ENCODE peak calls at places on chromosomes 4 and X, in six cellular contexts. Y is stromal cell of bone marrow; G is LHCN-M2; V is activated CD4-positive, CD25-positive, alpha-beta regulatory T cell; D is transverse colon; R is IMR-90. C is an unnamed sample.

GRCh38 chr4:156581693-156582092 is 389.9 kb downstream of the PDGFC start:
- DNase-seq in Y (no peak), G (no peak), V (no peak), D (no peak), R (no peak), C (no peak)

GRCh38 chr4:74038161-74039064 is at the start of gene CXCL3:
- DNase-seq in Y (peak), G (peak), V (no peak), D (peak), R (peak), C (peak)

GRCh38 chr4:123102897-123103489 is 180.6 kb upstream of the NUDT6 start:
- DNase-seq in Y (peak), G (peak), V (no peak), D (no peak), R (peak), C (no peak)

GRCh38 chr4:153512952-153513500 is 46.9 kb downstream of the TMEM131L start:
- DNase-seq in Y (no peak), G (no peak), V (no peak), D (no peak), R (peak), C (no peak)

GRCh38 chr4:174036111-174036510 is 247.4 kb downstream of the FBXO8 start:
- DNase-seq in Y (no peak), G (peak), V (no peak), D (no peak), R (no peak), C (no peak)

GRCh38 chr4:153573881-153574807 is 108.0 kb downstream of the TMEM131L start:
- DNase-seq in Y (peak), G (peak), V (peak), D (peak), R (peak), C (peak)

GRCh38 chrX:43552166-43552565 is 103.9 kb upstream of the MAOA start:
- DNase-seq in Y (no peak), G (no peak), V (no peak), D (peak), R (no peak), C (no peak)

GRCh38 chrX:94058728-94059382 is 384.8 kb downstream of the FAM133A start:
- DNase-seq in Y (no peak), G (no peak), V (no peak), D (no peak), R (no peak), C (no peak)

GRCh38 chrX:80335062-80335830 is 85.0 kb upstream of the TENT5D start:
- DNase-seq in Y (peak), G (no peak), V (no peak), D (peak), R (no peak), C (no peak)

GRCh38 chr4:115323106-115323684 is 209.8 kb upstream of the NDST4 start:
- DNase-seq in Y (no peak), G (peak), V (no peak), D (no peak), R (no peak), C (no peak)

GRCh38 chrX:120463241-120463640 is 5.9 kb downstream of the LAMP2 start:
- DNase-seq in Y (no peak), G (peak), V (no peak), D (no peak), R (peak), C (no peak)

GRCh38 chr4:112637552-112637866 is 566 bp downstream of the LARP7 start:
- DNase-seq in Y (no peak), G (no peak), V (no peak), D (no peak), R (no peak), C (no peak)

GRCh38 chr4:90183254-90183653 is 56.1 kb downstream of the CCSER1 start:
- DNase-seq in Y (no peak), G (no peak), V (no peak), D (peak), R (no peak), C (no peak)

GRCh38 chr4:55359397-55359916 is 13.4 kb downstream of the SRD5A3 start:
- DNase-seq in Y (no peak), G (no peak), V (no peak), D (no peak), R (no peak), C (no peak)

GRCh38 chr4:3879681-3880594 is 113.8 kb downstream of the ADRA2C start:
- DNase-seq in Y (no peak), G (no peak), V (no peak), D (no peak), R (no peak), C (no peak)

GRCh38 chrX:13652256-13653021 is 502 bp upstream of the TCEANC start:
- DNase-seq in Y (no peak), G (peak), V (no peak), D (no peak), R (peak), C (peak)

GRCh38 chr4:100657187-100657586 is 139.4 kb upstream of the EMCN start:
- DNase-seq in Y (peak), G (no peak), V (no peak), D (no peak), R (no peak), C (no peak)

GRCh38 chrX:23483396-23483795 is 148.7 kb downstream of the PTCHD1 start:
- DNase-seq in Y (no peak), G (peak), V (no peak), D (no peak), R (no peak), C (no peak)

GRCh38 chrX:109710181-109710580 is 22.9 kb downstream of the ACSL4 start:
- DNase-seq in Y (no peak), G (peak), V (no peak), D (no peak), R (peak), C (no peak)

GRCh38 chr4:1084394-1084793 is 29.0 kb downstream of the RNF212 start:
- DNase-seq in Y (no peak), G (no peak), V (no peak), D (no peak), R (no peak), C (no peak)

GRCh38 chrX:1389181-1389992 is 2.5 kb downstream of the SLC25A6 start:
- DNase-seq in Y (no peak), G (no peak), V (no peak), D (no peak), R (no peak), C (no peak)

GRCh38 chr4:125389713-125390112 is 75.0 kb downstream of the FAT4 start:
- DNase-seq in Y (peak), G (peak), V (no peak), D (no peak), R (peak), C (peak)

GRCh38 chr4:147884536-147884935 is 152.6 kb downstream of the ARHGAP10 start:
- DNase-seq in Y (no peak), G (no peak), V (no peak), D (no peak), R (no peak), C (no peak)

GRCh38 chr4:24114444-24114843 is 224.6 kb upstream of the PPARGC1A start:
- DNase-seq in Y (no peak), G (no peak), V (no peak), D (no peak), R (no peak), C (no peak)

GRCh38 chr4:55768291-55768690 is 51.3 kb upstream of the EXOC1L start:
- DNase-seq in Y (peak), G (peak), V (no peak), D (no peak), R (peak), C (peak)

GRCh38 chr4:144615182-144615581 is 30.8 kb upstream of the HHIP start:
- DNase-seq in Y (peak), G (peak), V (no peak), D (no peak), R (peak), C (no peak)

GRCh38 chr4:142778908-142779307 is 67.2 kb downstream of the INPP4B start:
- DNase-seq in Y (peak), G (no peak), V (no peak), D (no peak), R (peak), C (no peak)

GRCh38 chr4:1380368-1381151 is 25.7 kb downstream of the NKX1-1 start:
- DNase-seq in Y (no peak), G (no peak), V (no peak), D (no peak), R (no peak), C (no peak)

GRCh38 chrX:125203737-125204578 is 115.7 kb upstream of the TEX13C start:
- DNase-seq in Y (no peak), G (no peak), V (no peak), D (no peak), R (no peak), C (no peak)

GRCh38 chrX:40176256-40176978 is 78.7 kb upstream of the BCOR start:
- DNase-seq in Y (no peak), G (peak), V (peak), D (peak), R (no peak), C (no peak)

GRCh38 chrX:69155786-69156520 is 9.3 kb downstream of the PJA1 start:
- DNase-seq in Y (no peak), G (no peak), V (no peak), D (no peak), R (no peak), C (no peak)

GRCh38 chrX:29044802-29045201 is 457.6 kb downstream of the IL1RAPL1 start:
- DNase-seq in Y (no peak), G (no peak), V (no peak), D (no peak), R (peak), C (no peak)

GRCh38 chrX:47191331-47191730 is 2.3 kb upstream of the UBA1 start:
- DNase-seq in Y (no peak), G (no peak), V (peak), D (peak), R (no peak), C (no peak)

GRCh38 chr4:77104405-77105292 is 28.9 kb upstream of the CCNI start:
- DNase-seq in Y (peak), G (peak), V (no peak), D (peak), R (no peak), C (no peak)

GRCh38 chr4:117134386-117134785 is 49.0 kb upstream of the TRAM1L1 start:
- DNase-seq in Y (peak), G (peak), V (no peak), D (no peak), R (peak), C (peak)